ENCODE peak calls at places on chromosomes 13 and 19, in seven cellular contexts. H is coronary artery, B is HFF-Myc, L is GM13976, O is T-helper 1 cell, K is NCI-H187, T is myocyte. Y is an unnamed sample.

GRCh38 chr19:17333611-17334413 is 843 bp downstream of the ANO8 start:
- DNase-seq in H (no peak), B (peak), L (peak), O (no peak), K (peak), T (peak), Y (peak)

GRCh38 chr19:34881982-34882381 is 44.7 kb upstream of the ZNF30 start:
- DNase-seq in H (no peak), B (peak), L (no peak), O (no peak), K (no peak), T (no peak), Y (no peak)

GRCh38 chr13:71629167-71629566 is 237.8 kb downstream of the DACH1 start:
- DNase-seq in H (no peak), B (no peak), L (no peak), O (no peak), K (no peak), T (no peak), Y (no peak)

GRCh38 chr19:55254625-55254977 is 4.2 kb downstream of the PPP6R1 start:
- DNase-seq in H (no peak), B (no peak), L (no peak), O (no peak), K (no peak), T (no peak), Y (no peak)

GRCh38 chr19:31110331-31110730 is 238.9 kb downstream of the TSHZ3 start:
- DNase-seq in H (no peak), B (no peak), L (no peak), O (no peak), K (no peak), T (peak), Y (no peak)

GRCh38 chr13:37319041-37319443 is 213.6 kb upstream of the CSNK1A1L start:
- DNase-seq in H (no peak), B (peak), L (no peak), O (no peak), K (no peak), T (no peak), Y (no peak)

GRCh38 chr13:111629016-111629415 is 308.6 kb downstream of the TEX29 start:
- DNase-seq in H (no peak), B (no peak), L (no peak), O (no peak), K (no peak), T (no peak), Y (no peak)

GRCh38 chr13:80239571-80240255 is 101.2 kb downstream of the SPRY2 start:
- DNase-seq in H (no peak), B (no peak), L (no peak), O (no peak), K (no peak), T (no peak), Y (no peak)

GRCh38 chr13:83499286-83499685 is 383.0 kb downstream of the SLITRK1 start:
- DNase-seq in H (no peak), B (no peak), L (no peak), O (no peak), K (no peak), T (no peak), Y (no peak)

GRCh38 chr19:5719274-5719960 is 529 bp downstream of the LONP1 start:
- DNase-seq in H (no peak), B (no peak), L (no peak), O (no peak), K (no peak), T (no peak), Y (no peak)

GRCh38 chr19:41307090-41307875 is 2.7 kb upstream of the CCDC97 start:
- DNase-seq in H (no peak), B (no peak), L (no peak), O (no peak), K (no peak), T (no peak), Y (no peak)

GRCh38 chr19:29321116-29321515 is 108.2 kb upstream of the UQCRFS1 start:
- DNase-seq in H (peak), B (no peak), L (no peak), O (no peak), K (no peak), T (no peak), Y (no peak)

GRCh38 chr13:23985060-23985459 is 87.8 kb upstream of the C1QTNF9B start:
- DNase-seq in H (no peak), B (no peak), L (no peak), O (no peak), K (no peak), T (no peak), Y (no peak)

GRCh38 chr13:48615017-48615416 is 38.7 kb upstream of the CYSLTR2 start:
- DNase-seq in H (no peak), B (no peak), L (no peak), O (no peak), K (no peak), T (no peak), Y (no peak)

GRCh38 chr19:518292-519231 is 11.3 kb downstream of the TPGS1 start:
- DNase-seq in H (no peak), B (no peak), L (no peak), O (no peak), K (no peak), T (no peak), Y (peak)

GRCh38 chr19:14383556-14383897 is 2.3 kb downstream of the ADGRE5 start:
- DNase-seq in H (no peak), B (no peak), L (no peak), O (no peak), K (no peak), T (peak), Y (no peak)

GRCh38 chr19:16566161-16566560 is 6.1 kb downstream of the SLC35E1 start:
- DNase-seq in H (no peak), B (no peak), L (no peak), O (peak), K (no peak), T (no peak), Y (no peak)

GRCh38 chr19:29812080-29812880 is 489 bp downstream of the CCNE1 start:
- DNase-seq in H (no peak), B (no peak), L (no peak), O (no peak), K (no peak), T (no peak), Y (no peak)

GRCh38 chr13:109904218-109904617 is 117.8 kb upstream of the IRS2 start:
- DNase-seq in H (no peak), B (no peak), L (no peak), O (no peak), K (no peak), T (no peak), Y (no peak)

GRCh38 chr13:110128546-110128945 is 178.4 kb downstream of the COL4A1 start:
- DNase-seq in H (no peak), B (no peak), L (no peak), O (no peak), K (no peak), T (no peak), Y (no peak)

GRCh38 chr13:113588394-113589111 is 4.0 kb downstream of the TFDP1 start:
- DNase-seq in H (peak), B (no peak), L (peak), O (no peak), K (no peak), T (no peak), Y (peak)

GRCh38 chr13:101727118-101727517 is 274.6 kb downstream of the ITGBL1 start:
- DNase-seq in H (no peak), B (no peak), L (no peak), O (no peak), K (no peak), T (peak), Y (no peak)

GRCh38 chr19:55939206-55939605 is 7.1 kb upstream of the NLRP13 start:
- DNase-seq in H (no peak), B (no peak), L (no peak), O (no peak), K (no peak), T (no peak), Y (no peak)

GRCh38 chr13:65095697-65096096 is 2134.4 kb downstream of the PCDH9 start:
- DNase-seq in H (no peak), B (no peak), L (no peak), O (no peak), K (no peak), T (no peak), Y (no peak)

GRCh38 chr13:45434556-45435371 is 16.6 kb upstream of the SLC25A30 start:
- DNase-seq in H (no peak), B (no peak), L (no peak), O (no peak), K (no peak), T (no peak), Y (no peak)

GRCh38 chr13:23087884-23088283 is 92.9 kb upstream of the SGCG start:
- DNase-seq in H (no peak), B (no peak), L (peak), O (no peak), K (no peak), T (peak), Y (no peak)